ENCODE peak calls at places on chromosome 18, in five cellular contexts. One of them, this sample, is unnamed.

GRCh38 chr18:34121157-34121807 is 103.4 kb downstream of the NOL4 start:
- DNase-seq in NCI-H2107: no peak
- DNase-seq in NCI-H1105: no peak
- DNase-seq in Right ventricle myocardium superior: no peak
- DNase-seq in activated naive CD8-positive, alpha-beta T cell treated with anti-CD3 and anti-CD28 coated beads, Interleukin-2, amount 10 ng/mL, durations not matched to agents 7 days and 5 days: no peak
- DNase-seq in this sample: no peak

GRCh38 chr18:37346048-37346447 is 219.6 kb downstream of the CELF4 start:
- DNase-seq in NCI-H2107: no peak
- DNase-seq in NCI-H1105: no peak
- DNase-seq in Right ventricle myocardium superior: no peak
- DNase-seq in activated naive CD8-positive, alpha-beta T cell treated with anti-CD3 and anti-CD28 coated beads, Interleukin-2, amount 10 ng/mL, durations not matched to agents 7 days and 5 days: no peak
- DNase-seq in this sample: no peak

GRCh38 chr18:34970106-34970505 is 71.1 kb upstream of the MAPRE2 start:
- DNase-seq in NCI-H2107: no peak
- DNase-seq in NCI-H1105: no peak
- DNase-seq in Right ventricle myocardium superior: no peak
- DNase-seq in activated naive CD8-positive, alpha-beta T cell treated with anti-CD3 and anti-CD28 coated beads, Interleukin-2, amount 10 ng/mL, durations not matched to agents 7 days and 5 days: no peak
- DNase-seq in this sample: no peak

GRCh38 chr18:10736984-10737383 is 211.2 kb downstream of the NAPG start:
- DNase-seq in NCI-H2107: no peak
- DNase-seq in NCI-H1105: no peak
- DNase-seq in Right ventricle myocardium superior: no peak
- DNase-seq in activated naive CD8-positive, alpha-beta T cell treated with anti-CD3 and anti-CD28 coated beads, Interleukin-2, amount 10 ng/mL, durations not matched to agents 7 days and 5 days: no peak
- DNase-seq in this sample: no peak

GRCh38 chr18:76169733-76170132 is 325.3 kb downstream of the ZNF516 start:
- DNase-seq in NCI-H2107: no peak
- DNase-seq in NCI-H1105: no peak
- DNase-seq in Right ventricle myocardium superior: no peak
- DNase-seq in activated naive CD8-positive, alpha-beta T cell treated with anti-CD3 and anti-CD28 coated beads, Interleukin-2, amount 10 ng/mL, durations not matched to agents 7 days and 5 days: no peak
- DNase-seq in this sample: no peak

GRCh38 chr18:14971461-14972185 is 223.7 kb downstream of the ANKRD30B start:
- DNase-seq in NCI-H2107: no peak
- DNase-seq in NCI-H1105: no peak
- DNase-seq in Right ventricle myocardium superior: no peak
- DNase-seq in activated naive CD8-positive, alpha-beta T cell treated with anti-CD3 and anti-CD28 coated beads, Interleukin-2, amount 10 ng/mL, durations not matched to agents 7 days and 5 days: no peak
- DNase-seq in this sample: no peak

GRCh38 chr18:39751926-39752325 is 2186.3 kb upstream of the CELF4 start:
- DNase-seq in NCI-H2107: no peak
- DNase-seq in NCI-H1105: no peak
- DNase-seq in Right ventricle myocardium superior: no peak
- DNase-seq in activated naive CD8-positive, alpha-beta T cell treated with anti-CD3 and anti-CD28 coated beads, Interleukin-2, amount 10 ng/mL, durations not matched to agents 7 days and 5 days: no peak
- DNase-seq in this sample: peak; percentile 28

GRCh38 chr18:59918320-59918755 is 18.5 kb downstream of the PMAIP1 start:
- DNase-seq in NCI-H2107: peak; percentile 66
- DNase-seq in NCI-H1105: peak; percentile 13
- DNase-seq in Right ventricle myocardium superior: peak; percentile 51
- DNase-seq in activated naive CD8-positive, alpha-beta T cell treated with anti-CD3 and anti-CD28 coated beads, Interleukin-2, amount 10 ng/mL, durations not matched to agents 7 days and 5 days: no peak
- DNase-seq in this sample: peak; percentile 32

GRCh38 chr18:10660485-10660884 is 134.7 kb downstream of the NAPG start:
- DNase-seq in NCI-H2107: no peak
- DNase-seq in NCI-H1105: no peak
- DNase-seq in Right ventricle myocardium superior: peak; percentile 62
- DNase-seq in activated naive CD8-positive, alpha-beta T cell treated with anti-CD3 and anti-CD28 coated beads, Interleukin-2, amount 10 ng/mL, durations not matched to agents 7 days and 5 days: no peak
- DNase-seq in this sample: peak; percentile 64

GRCh38 chr18:63422862-63423304 is 607 bp upstream of the VPS4B start:
- DNase-seq in NCI-H2107: peak; percentile 55
- DNase-seq in NCI-H1105: peak; percentile 56
- DNase-seq in Right ventricle myocardium superior: no peak
- DNase-seq in activated naive CD8-positive, alpha-beta T cell treated with anti-CD3 and anti-CD28 coated beads, Interleukin-2, amount 10 ng/mL, durations not matched to agents 7 days and 5 days: no peak
- DNase-seq in this sample: no peak

GRCh38 chr18:26526966-26527234 is 21.5 kb downstream of the KCTD1 start:
- DNase-seq in NCI-H2107: no peak
- DNase-seq in NCI-H1105: no peak
- DNase-seq in Right ventricle myocardium superior: no peak
- DNase-seq in activated naive CD8-positive, alpha-beta T cell treated with anti-CD3 and anti-CD28 coated beads, Interleukin-2, amount 10 ng/mL, durations not matched to agents 7 days and 5 days: no peak
- DNase-seq in this sample: no peak

GRCh38 chr18:58288922-58289797 is 245.1 kb downstream of the NEDD4L start:
- DNase-seq in NCI-H2107: peak; percentile 40
- DNase-seq in NCI-H1105: no peak
- DNase-seq in Right ventricle myocardium superior: no peak
- DNase-seq in activated naive CD8-positive, alpha-beta T cell treated with anti-CD3 and anti-CD28 coated beads, Interleukin-2, amount 10 ng/mL, durations not matched to agents 7 days and 5 days: no peak
- DNase-seq in this sample: no peak

GRCh38 chr18:22168360-22168921 is 948 bp upstream of the GATA6 start:
- DNase-seq in NCI-H2107: no peak
- DNase-seq in NCI-H1105: peak; percentile 43
- DNase-seq in Right ventricle myocardium superior: no peak
- DNase-seq in activated naive CD8-positive, alpha-beta T cell treated with anti-CD3 and anti-CD28 coated beads, Interleukin-2, amount 10 ng/mL, durations not matched to agents 7 days and 5 days: peak; percentile 42
- DNase-seq in this sample: peak; percentile 72

GRCh38 chr18:56799756-56800155 is 148.6 kb downstream of the WDR7 start:
- DNase-seq in NCI-H2107: no peak
- DNase-seq in NCI-H1105: no peak
- DNase-seq in Right ventricle myocardium superior: no peak
- DNase-seq in activated naive CD8-positive, alpha-beta T cell treated with anti-CD3 and anti-CD28 coated beads, Interleukin-2, amount 10 ng/mL, durations not matched to agents 7 days and 5 days: no peak
- DNase-seq in this sample: no peak

GRCh38 chr18:37219257-37219656 is 346.3 kb downstream of the CELF4 start:
- DNase-seq in NCI-H2107: no peak
- DNase-seq in NCI-H1105: no peak
- DNase-seq in Right ventricle myocardium superior: no peak
- DNase-seq in activated naive CD8-positive, alpha-beta T cell treated with anti-CD3 and anti-CD28 coated beads, Interleukin-2, amount 10 ng/mL, durations not matched to agents 7 days and 5 days: no peak
- DNase-seq in this sample: no peak

GRCh38 chr18:35039633-35040032 is 1.6 kb upstream of the MAPRE2 start:
- DNase-seq in NCI-H2107: no peak
- DNase-seq in NCI-H1105: no peak
- DNase-seq in Right ventricle myocardium superior: no peak
- DNase-seq in activated naive CD8-positive, alpha-beta T cell treated with anti-CD3 and anti-CD28 coated beads, Interleukin-2, amount 10 ng/mL, durations not matched to agents 7 days and 5 days: no peak
- DNase-seq in this sample: no peak

GRCh38 chr18:47251289-47252120 is at the start of gene SKOR2:
- DNase-seq in NCI-H2107: no peak
- DNase-seq in NCI-H1105: no peak
- DNase-seq in Right ventricle myocardium superior: no peak
- DNase-seq in activated naive CD8-positive, alpha-beta T cell treated with anti-CD3 and anti-CD28 coated beads, Interleukin-2, amount 10 ng/mL, durations not matched to agents 7 days and 5 days: peak; percentile 32
- DNase-seq in this sample: peak; percentile 72

GRCh38 chr18:33906046-33906445 is 318.7 kb downstream of the NOL4 start:
- DNase-seq in NCI-H2107: no peak
- DNase-seq in NCI-H1105: no peak
- DNase-seq in Right ventricle myocardium superior: no peak
- DNase-seq in activated naive CD8-positive, alpha-beta T cell treated with anti-CD3 and anti-CD28 coated beads, Interleukin-2, amount 10 ng/mL, durations not matched to agents 7 days and 5 days: no peak
- DNase-seq in this sample: no peak

GRCh38 chr18:76376668-76377358 is 118.2 kb downstream of the ZNF516 start:
- DNase-seq in NCI-H2107: no peak
- DNase-seq in NCI-H1105: no peak
- DNase-seq in Right ventricle myocardium superior: no peak
- DNase-seq in activated naive CD8-positive, alpha-beta T cell treated with anti-CD3 and anti-CD28 coated beads, Interleukin-2, amount 10 ng/mL, durations not matched to agents 7 days and 5 days: no peak
- DNase-seq in this sample: no peak

GRCh38 chr18:29874519-29875098 is 1167.9 kb downstream of the DSC3 start:
- DNase-seq in NCI-H2107: no peak
- DNase-seq in NCI-H1105: peak; percentile 10
- DNase-seq in Right ventricle myocardium superior: no peak
- DNase-seq in activated naive CD8-positive, alpha-beta T cell treated with anti-CD3 and anti-CD28 coated beads, Interleukin-2, amount 10 ng/mL, durations not matched to agents 7 days and 5 days: no peak
- DNase-seq in this sample: peak; percentile 12

GRCh38 chr18:63185979-63186378 is 133.6 kb downstream of the BCL2 start:
- DNase-seq in NCI-H2107: no peak
- DNase-seq in NCI-H1105: no peak
- DNase-seq in Right ventricle myocardium superior: no peak
- DNase-seq in activated naive CD8-positive, alpha-beta T cell treated with anti-CD3 and anti-CD28 coated beads, Interleukin-2, amount 10 ng/mL, durations not matched to agents 7 days and 5 days: no peak
- DNase-seq in this sample: no peak

GRCh38 chr18:55927831-55928230 is 339.8 kb upstream of the TCF4 start:
- DNase-seq in NCI-H2107: no peak
- DNase-seq in NCI-H1105: no peak
- DNase-seq in Right ventricle myocardium superior: no peak
- DNase-seq in activated naive CD8-positive, alpha-beta T cell treated with anti-CD3 and anti-CD28 coated beads, Interleukin-2, amount 10 ng/mL, durations not matched to agents 7 days and 5 days: no peak
- DNase-seq in this sample: no peak

GRCh38 chr18:70322928-70323327 is 34.1 kb downstream of the SOCS6 start:
- DNase-seq in NCI-H2107: no peak
- DNase-seq in NCI-H1105: no peak
- DNase-seq in Right ventricle myocardium superior: no peak
- DNase-seq in activated naive CD8-positive, alpha-beta T cell treated with anti-CD3 and anti-CD28 coated beads, Interleukin-2, amount 10 ng/mL, durations not matched to agents 7 days and 5 days: no peak
- DNase-seq in this sample: no peak

GRCh38 chr18:48597110-48597509 is 58.3 kb downstream of the CTIF start:
- DNase-seq in NCI-H2107: no peak
- DNase-seq in NCI-H1105: no peak
- DNase-seq in Right ventricle myocardium superior: peak; percentile 19
- DNase-seq in activated naive CD8-positive, alpha-beta T cell treated with anti-CD3 and anti-CD28 coated beads, Interleukin-2, amount 10 ng/mL, durations not matched to agents 7 days and 5 days: no peak
- DNase-seq in this sample: no peak

GRCh38 chr18:63974991-63975390 is 5.1 kb downstream of the SERPINB8 start:
- DNase-seq in NCI-H2107: no peak
- DNase-seq in NCI-H1105: no peak
- DNase-seq in Right ventricle myocardium superior: no peak
- DNase-seq in activated naive CD8-positive, alpha-beta T cell treated with anti-CD3 and anti-CD28 coated beads, Interleukin-2, amount 10 ng/mL, durations not matched to agents 7 days and 5 days: no peak
- DNase-seq in this sample: no peak

GRCh38 chr18:30960661-30961060 is 81.9 kb downstream of the DSC3 start:
- DNase-seq in NCI-H2107: no peak
- DNase-seq in NCI-H1105: no peak
- DNase-seq in Right ventricle myocardium superior: no peak
- DNase-seq in activated naive CD8-positive, alpha-beta T cell treated with anti-CD3 and anti-CD28 coated beads, Interleukin-2, amount 10 ng/mL, durations not matched to agents 7 days and 5 days: no peak
- DNase-seq in this sample: no peak

GRCh38 chr18:45081579-45082181 is 401.0 kb downstream of the SETBP1 start:
- DNase-seq in NCI-H2107: no peak
- DNase-seq in NCI-H1105: no peak
- DNase-seq in Right ventricle myocardium superior: no peak
- DNase-seq in activated naive CD8-positive, alpha-beta T cell treated with anti-CD3 and anti-CD28 coated beads, Interleukin-2, amount 10 ng/mL, durations not matched to agents 7 days and 5 days: no peak
- DNase-seq in this sample: no peak